ENCODE peak calls at places on chromosomes 4 and X, in eight cellular contexts. A is GM20000; Q is nephron progenitor cell; I is naive thymus-derived CD8-positive, alpha-beta T cell; K is NB4; J is activated CD4-positive, CD25-positive, alpha-beta regulatory T cell treated with anti-CD3 and anti-CD28 coated beads, Interleukin-2, amount 50 U/mL, for 16 hours; P is left cardiac atrium; W is BJ. Z is an unnamed sample.

GRCh38 chr4:23114538-23114937 is 421.8 kb downstream of the GBA3 start:
- DNase-seq in J (no peak), A (no peak), K (no peak), W (no peak), P (no peak), I (no peak), Q (no peak), Z (no peak)

GRCh38 chr4:8311096-8312068 is 41.8 kb downstream of the HTRA3 start:
- DNase-seq in Q (no peak), W (no peak), P (no peak), K (no peak), I (no peak), J (no peak), A (no peak), Z (peak)

GRCh38 chrX:128816919-128817318 is 706.4 kb downstream of the SMARCA1 start:
- DNase-seq in K (peak), P (no peak), W (no peak), Q (peak), A (no peak), I (no peak), J (no peak), Z (no peak)

GRCh38 chr4:118265312-118266144 is 87.3 kb downstream of the PRSS12 start:
- DNase-seq in Q (no peak), W (no peak), J (no peak), A (peak), K (no peak), P (peak), I (peak), Z (peak)

GRCh38 chrX:2572740-2573139 is 72.0 kb upstream of the DHRSX start:
- DNase-seq in W (no peak), K (no peak), A (no peak), J (no peak), P (no peak), I (no peak), Q (no peak), Z (no peak)

GRCh38 chr4:177667687-177668086 is 225.4 kb upstream of the AGA start:
- DNase-seq in P (no peak), Q (no peak), W (no peak), A (no peak), K (no peak), I (no peak), J (no peak), Z (no peak)

GRCh38 chr4:99710681-99711345 is 53.2 kb upstream of the C4orf54 start:
- DNase-seq in J (no peak), A (no peak), W (no peak), Q (no peak), P (no peak), I (no peak), K (no peak), Z (no peak)

GRCh38 chrX:104913348-104913747 is 307.1 kb downstream of the TEX13A start:
- DNase-seq in A (no peak), I (peak), J (no peak), W (no peak), K (peak), Q (no peak), P (no peak), Z (no peak)

GRCh38 chr4:3346146-3346545 is 53.3 kb downstream of the RGS12 start:
- DNase-seq in Q (peak), K (peak), P (no peak), J (no peak), I (peak), W (peak), A (peak), Z (no peak)

GRCh38 chr4:25106363-25107151 is 53.7 kb downstream of the SEPSECS start:
- DNase-seq in J (no peak), W (no peak), K (no peak), A (no peak), I (no peak), P (no peak), Q (no peak), Z (no peak)

GRCh38 chr4:8167815-8168214 is 9.2 kb upstream of the ABLIM2 start:
- DNase-seq in I (no peak), K (no peak), J (no peak), Q (no peak), P (no peak), A (no peak), W (no peak), Z (no peak)

GRCh38 chr4:27318740-27319139 is 458.1 kb downstream of the STIM2 start:
- DNase-seq in W (no peak), P (peak), J (no peak), A (peak), Q (peak), I (no peak), K (peak), Z (peak)

GRCh38 chr4:88908003-88908402 is 149.0 kb downstream of the FAM13A start:
- DNase-seq in W (no peak), P (no peak), A (no peak), K (no peak), I (no peak), J (no peak), Q (no peak), Z (no peak)